ENCODE peak calls at places on chromosomes 3 and 15, in eight cellular contexts. J, H, G, A, B, D, K and C are unnamed samples.

GRCh38 chr15:100211855-100212850 is 129.6 kb downstream of the ADAMTS17 start:
- DNase-seq in K (peak; percentile 42), G (no peak), J (no peak), B (peak; percentile 40), D (no peak), H (no peak), A (no peak), C (no peak)

GRCh38 chr3:127682576-127682975 is 9.8 kb downstream of the ABTB1 start:
- DNase-seq in G (no peak), B (no peak), A (peak; percentile 57), K (no peak), H (no peak), D (no peak), J (no peak), C (no peak)

GRCh38 chr3:41029356-41029755 is 169.9 kb upstream of the CTNNB1 start:
- DNase-seq in G (no peak), J (no peak), A (no peak), D (no peak), B (peak; percentile 4), K (no peak), H (no peak), C (no peak)

GRCh38 chr3:21407743-21408142 is 343.3 kb downstream of the ZNF385D start:
- DNase-seq in K (no peak), J (no peak), A (no peak), H (no peak), D (no peak), G (no peak), B (no peak), C (no peak)

GRCh38 chr3:194675081-194675640 is 3.2 kb upstream of the LSG1 start:
- DNase-seq in K (no peak), D (no peak), A (no peak), B (no peak), H (no peak), G (no peak), J (no peak), C (no peak)

GRCh38 chr3:195774917-195775316 is 36.8 kb downstream of the MUC4 start:
- DNase-seq in H (peak; percentile 12), B (peak; percentile 39), G (no peak), A (peak; percentile 22), J (peak; percentile 53), K (no peak), D (peak; percentile 25), C (peak; percentile 52)

GRCh38 chr3:54056521-54056920 is 65.8 kb upstream of the CACNA2D3 start:
- DNase-seq in A (no peak), G (no peak), K (peak; percentile 90), D (no peak), B (no peak), H (no peak), J (no peak), C (no peak)

GRCh38 chr3:127079211-127079610 is 96.3 kb downstream of the PLXNA1 start:
- DNase-seq in G (no peak), J (no peak), K (no peak), B (no peak), H (no peak), D (no peak), A (no peak), C (no peak)

GRCh38 chr3:10744098-10744465 is 71.9 kb upstream of the SLC6A11 start:
- DNase-seq in K (no peak), A (peak; percentile 1), B (no peak), H (no peak), D (peak; percentile 7), J (no peak), G (no peak), C (peak; percentile 1)

GRCh38 chr3:147613710-147614109 is 204.5 kb downstream of the ZIC1 start:
- DNase-seq in G (no peak), B (no peak), J (no peak), H (no peak), D (no peak), A (no peak), K (no peak), C (peak; percentile 19)

GRCh38 chr3:21056293-21056692 is 694.7 kb downstream of the ZNF385D start:
- DNase-seq in G (no peak), A (no peak), K (no peak), J (no peak), B (no peak), D (no peak), H (no peak), C (no peak)

GRCh38 chr3:167657684-167658225 is 4.0 kb upstream of the WDR49 start:
- DNase-seq in J (no peak), D (no peak), A (no peak), H (no peak), G (no peak), K (no peak), B (no peak), C (no peak)

GRCh38 chr3:39021465-39022274 is 30.1 kb downstream of the SCN11A start:
- DNase-seq in K (no peak), A (no peak), H (no peak), D (no peak), J (no peak), G (no peak), B (no peak), C (no peak)

GRCh38 chr3:127396473-127396872 is 108.6 kb upstream of the PRR20G start:
- DNase-seq in D (no peak), H (no peak), G (no peak), B (no peak), J (no peak), A (no peak), K (no peak), C (no peak)

GRCh38 chr3:197907196-197907595 is 42.8 kb upstream of the RPL35A start:
- DNase-seq in J (no peak), A (no peak), G (no peak), D (peak; percentile 16), K (no peak), H (no peak), B (no peak), C (no peak)

GRCh38 chr3:189563841-189564563 is 67.2 kb upstream of the TP63 start:
- DNase-seq in K (peak; percentile 97), G (no peak), A (no peak), B (peak; percentile 48), J (no peak), D (peak; percentile 95), H (no peak), C (peak; percentile 91)